ENCODE peak calls at places on chromosomes 4 and X, in seven cellular contexts. N is heart right ventricle, I is Panc1, E is HL-60, T is fibroblast of lung, W is GM06990, U is GM23338. Y is an unnamed sample.

GRCh38 chrX:67543818-67544217 is at the start of gene AR:
- DNase-seq in N (peak; percentile 60), I (no peak), E (no peak), T (peak; percentile 55), W (no peak), U (peak; percentile 76), Y (no peak)

GRCh38 chr4:189087981-189088380 is 852.7 kb upstream of the FRG1 start:
- DNase-seq in N (no peak), I (no peak), E (no peak), T (no peak), W (no peak), U (no peak), Y (no peak)

GRCh38 chr4:152281822-152282221 is 254.1 kb downstream of the FBXW7 start:
- DNase-seq in N (no peak), I (no peak), E (no peak), T (no peak), W (no peak), U (no peak), Y (no peak)

GRCh38 chr4:6239968-6240367 is 29.7 kb upstream of the WFS1 start:
- DNase-seq in N (no peak), I (no peak), E (no peak), T (no peak), W (no peak), U (no peak), Y (no peak)

GRCh38 chrX:63718010-63718694 is 66.9 kb downstream of the ARHGEF9 start:
- DNase-seq in N (no peak), I (no peak), E (no peak), T (no peak), W (peak; percentile 13), U (no peak), Y (no peak)

GRCh38 chrX:72487661-72488060 is 85.0 kb downstream of the HDAC8 start:
- DNase-seq in N (no peak), I (no peak), E (no peak), T (no peak), W (no peak), U (no peak), Y (no peak)

GRCh38 chr4:86223472-86223871 is 136.4 kb downstream of the MAPK10 start:
- DNase-seq in N (no peak), I (peak; percentile 2), E (peak; percentile 26), T (peak; percentile 53), W (peak; percentile 9), U (peak; percentile 91), Y (no peak)

GRCh38 chrX:43278440-43278839 is 377.7 kb upstream of the MAOA start:
- DNase-seq in N (no peak), I (no peak), E (no peak), T (no peak), W (no peak), U (no peak), Y (no peak)

GRCh38 chrX:18964026-18964425 is 19.9 kb downstream of the PHKA2 start:
- DNase-seq in N (no peak), I (no peak), E (no peak), T (no peak), W (no peak), U (no peak), Y (no peak)

GRCh38 chr4:53537606-53538005 is 53.7 kb downstream of the LNX1 start:
- DNase-seq in N (no peak), I (no peak), E (no peak), T (no peak), W (no peak), U (peak; percentile 20), Y (no peak)

GRCh38 chrX:10101269-10101668 is 55.5 kb upstream of the CLCN4 start:
- DNase-seq in N (no peak), I (no peak), E (no peak), T (no peak), W (no peak), U (no peak), Y (no peak)

GRCh38 chr4:161663844-161664243 is 500.0 kb downstream of the FSTL5 start:
- DNase-seq in N (no peak), I (no peak), E (peak; percentile 1), T (no peak), W (no peak), U (no peak), Y (no peak)

GRCh38 chr4:189092596-189092995 is 848.1 kb upstream of the FRG1 start:
- DNase-seq in N (no peak), I (no peak), E (no peak), T (peak; percentile 30), W (no peak), U (peak; percentile 26), Y (no peak)

GRCh38 chr4:56654238-56654632 is 26.9 kb downstream of the HOPX start:
- DNase-seq in N (no peak), I (no peak), E (no peak), T (no peak), W (no peak), U (no peak), Y (no peak)

GRCh38 chr4:1502976-1503375 is 96.7 kb upstream of the NKX1-1 start:
- DNase-seq in N (no peak), I (no peak), E (no peak), T (no peak), W (no peak), U (no peak), Y (no peak)

GRCh38 chrX:109600114-109600710 is 24.8 kb downstream of the KCNE5 start:
- DNase-seq in N (no peak), I (no peak), E (peak; percentile 62), T (peak; percentile 1), W (no peak), U (peak; percentile 32), Y (no peak)

GRCh38 chr4:80841587-80842281 is 188.8 kb upstream of the BMP3 start:
- DNase-seq in N (no peak), I (no peak), E (no peak), T (no peak), W (peak; percentile 9), U (no peak), Y (no peak)

GRCh38 chrX:153351981-153352380 is 18.0 kb downstream of the ZNF275 start:
- DNase-seq in N (no peak), I (no peak), E (no peak), T (no peak), W (no peak), U (no peak), Y (no peak)

GRCh38 chrX:72306851-72307645 is 1.3 kb upstream of the CITED1 start:
- DNase-seq in N (peak; percentile 40), I (no peak), E (peak; percentile 67), T (peak; percentile 64), W (peak; percentile 48), U (peak; percentile 70), Y (peak; percentile 3)

GRCh38 chr4:7016512-7016911 is 26.7 kb upstream of the TADA2B start:
- DNase-seq in N (no peak), I (no peak), E (no peak), T (no peak), W (no peak), U (no peak), Y (no peak)

GRCh38 chrX:138710311-138710791 is 1.2 kb downstream of the FGF13 start:
- DNase-seq in N (no peak), I (no peak), E (no peak), T (no peak), W (no peak), U (no peak), Y (no peak)

GRCh38 chrX:77389891-77390290 is 57.3 kb upstream of the FGF16 start:
- DNase-seq in N (no peak), I (no peak), E (no peak), T (no peak), W (no peak), U (no peak), Y (no peak)

GRCh38 chr4:176258135-176258534 is 10.9 kb downstream of the ASB5 start:
- DNase-seq in N (no peak), I (no peak), E (no peak), T (no peak), W (no peak), U (no peak), Y (no peak)

DNA sequence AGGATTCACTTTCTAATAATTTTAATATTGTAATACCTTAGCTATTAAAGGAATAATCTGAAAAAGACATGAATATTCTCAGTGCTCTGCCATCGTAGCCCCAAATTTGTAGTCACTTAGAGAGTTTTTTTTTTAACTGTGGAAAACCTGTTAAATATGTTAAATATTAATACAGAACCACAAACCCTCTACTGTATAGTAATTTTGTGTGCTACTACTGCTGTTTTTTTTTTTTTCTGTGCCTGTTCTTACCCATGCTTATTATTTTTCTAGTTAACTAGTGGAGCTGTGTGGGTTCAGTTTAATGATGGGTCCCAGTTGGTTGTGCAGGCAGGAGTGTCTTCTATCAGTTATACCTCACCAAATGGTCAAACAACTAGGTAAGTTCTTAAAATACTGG is 15.8 kb downstream of the PLK4 start:
- DNase-seq in N (no peak), I (no peak), E (no peak), T (no peak), W (no peak), U (no peak), Y (no peak)
- TF ChIP-seq CTCF in N (no peak), I (no peak), E (no peak), T (no peak), W (no peak), U (no peak), Y (no peak)

GRCh38 chr4:104491396-104491821 is 3.3 kb downstream of the CXXC4 start:
- DNase-seq in N (peak; percentile 16), I (no peak), E (peak; percentile 8), T (peak; percentile 24), W (peak; percentile 88), U (peak; percentile 64), Y (no peak)
- H3K4me3 ChIP-seq in N (peak overlapping the region; percentile 55), I (peak overlapping the region; percentile 61), E (peak overlapping the region; percentile 43), T (peak overlapping the region; percentile 45), W (peak overlapping the region; percentile 87), U (peak overlapping the region; percentile 91), Y (peak overlapping the region; percentile 54)

GRCh38 chrX:70973221-70973620 is 42.3 kb upstream of the SLC7A3 start:
- DNase-seq in N (no peak), I (no peak), E (no peak), T (no peak), W (no peak), U (no peak), Y (no peak)

GRCh38 chrX:70969635-70970481 is 39.0 kb upstream of the SLC7A3 start:
- DNase-seq in N (no peak), I (no peak), E (no peak), T (no peak), W (no peak), U (peak; percentile 66), Y (no peak)

GRCh38 chrX:70970482-70970999 is 39.6 kb upstream of the SLC7A3 start:
- DNase-seq in N (no peak), I (no peak), E (no peak), T (peak; percentile 36), W (peak; percentile 2), U (peak; percentile 42), Y (no peak)
- TF ChIP-seq CTCF in N (peak; percentile 41), I (peak; percentile 40), E (no peak), T (peak; percentile 32), W (peak; percentile 23), U (no peak), Y (no peak)

DNA sequence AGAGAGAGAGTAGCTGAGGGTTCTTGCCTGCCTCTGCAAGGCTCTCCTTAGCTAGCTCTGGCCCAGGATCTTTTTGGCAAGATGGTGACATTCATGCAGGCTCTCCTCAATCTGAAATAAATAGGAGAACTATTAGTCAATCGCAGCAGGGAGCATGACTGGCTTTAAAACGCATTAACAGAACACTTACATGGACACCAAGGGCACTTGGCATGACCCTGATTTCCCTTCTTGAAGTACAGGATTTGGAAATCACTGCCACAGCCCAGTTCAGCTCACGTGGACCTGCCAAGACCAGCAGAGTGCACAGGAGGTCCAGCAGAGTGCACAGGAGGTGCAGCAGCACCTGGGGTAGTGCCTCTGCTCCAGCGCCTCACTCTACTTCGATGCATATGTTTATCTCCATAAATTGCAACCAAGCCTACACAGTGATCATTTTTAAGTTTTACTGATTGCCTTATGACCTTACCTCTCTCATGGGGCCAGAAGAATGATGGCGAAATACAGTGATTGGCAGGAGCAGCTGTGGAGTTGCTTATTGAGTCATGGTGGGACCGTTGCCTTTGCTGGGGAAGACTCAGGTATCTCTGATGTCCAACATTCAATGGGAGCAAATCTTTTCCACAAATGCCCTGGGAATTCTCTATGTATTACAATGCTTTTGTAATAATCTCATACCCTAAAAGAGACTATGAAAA is 122.4 kb downstream of the SYNPO2 start:
- DNase-seq in N (no peak), I (no peak), E (no peak), T (no peak), W (no peak), U (no peak), Y (no peak)
- H3K4me3 ChIP-seq in N (no peak overlapping the region), I (no peak overlapping the region), E (no peak overlapping the region), T (no peak overlapping the region), W (no peak overlapping the region), U (no peak overlapping the region), Y (no peak overlapping the region)

Y was measured in AG04449.